ENCODE peak calls at places on chromosomes 2 and 18, in ten cellular contexts. R, P, K, C, G, T, B, X, L and H are unnamed samples.

GRCh38 chr2:178101321-178102079 is 10.7 kb upstream of the RBM45 start:
- DNase-seq in R (peak; percentile 19), P (no peak), K (no peak), C (no peak), G (no peak), T (no peak), B (no peak), X (no peak), L (no peak), H (peak; percentile 66)

GRCh38 chr2:100104718-100105677 is 37.4 kb downstream of the AFF3 start:
- DNase-seq in R (no peak), P (peak; percentile 49), K (no peak), C (peak; percentile 16), G (peak; percentile 7), T (no peak), B (no peak), X (peak; percentile 70), L (peak; percentile 51), H (no peak)

GRCh38 chr2:88753833-88754584 is 62.5 kb downstream of the RPIA start:
- DNase-seq in R (peak; percentile 10), P (no peak), K (no peak), C (no peak), G (no peak), T (no peak), B (peak; percentile 14), X (no peak), L (no peak), H (no peak)

GRCh38 chr2:183063083-183063482 is 15.5 kb upstream of the DUSP19 start:
- DNase-seq in R (peak; percentile 69), P (no peak), K (no peak), C (no peak), G (no peak), T (no peak), B (peak; percentile 42), X (no peak), L (no peak), H (peak; percentile 38)

GRCh38 chr2:205688417-205689200 is 6.3 kb downstream of the NRP2 start:
- DNase-seq in R (no peak), P (peak; percentile 57), K (no peak), C (no peak), G (no peak), T (no peak), B (no peak), X (no peak), L (no peak), H (peak; percentile 62)

GRCh38 chr2:98606431-98606830 is 1.9 kb downstream of the COA5 start:
- DNase-seq in R (no peak), P (no peak), K (no peak), C (no peak), G (no peak), T (no peak), B (no peak), X (no peak), L (no peak), H (no peak)

GRCh38 chr2:233658610-233659009 is 13.1 kb upstream of the UGT1A9 start:
- DNase-seq in R (no peak), P (no peak), K (no peak), C (no peak), G (no peak), T (no peak), B (no peak), X (no peak), L (no peak), H (no peak)

GRCh38 chr2:197191177-197191947 is 119.2 kb downstream of the ANKRD44 start:
- DNase-seq in R (peak; percentile 41), P (peak; percentile 46), K (no peak), C (peak; percentile 27), G (no peak), T (no peak), B (peak; percentile 81), X (peak; percentile 29), L (no peak), H (peak; percentile 48)

GRCh38 chr18:11260963-11261441 is 111.6 kb upstream of the PIEZO2 start:
- DNase-seq in R (no peak), P (peak; percentile 77), K (no peak), C (no peak), G (no peak), T (no peak), B (no peak), X (no peak), L (no peak), H (peak; percentile 27)

GRCh38 chr18:8895987-8896619 is 190.7 kb downstream of the MTCL1 start:
- DNase-seq in R (peak; percentile 83), P (peak; percentile 28), K (no peak), C (no peak), G (no peak), T (no peak), B (no peak), X (no peak), L (peak; percentile 86), H (peak; percentile 8)

GRCh38 chr2:70443726-70444125 is 109.9 kb downstream of the TGFA start:
- DNase-seq in R (no peak), P (no peak), K (no peak), C (no peak), G (no peak), T (no peak), B (no peak), X (no peak), L (no peak), H (no peak)

GRCh38 chr18:3104190-3105054 is 91.5 kb upstream of the LPIN2 start:
- DNase-seq in R (peak; percentile 56), P (peak; percentile 62), K (no peak), C (no peak), G (no peak), T (no peak), B (no peak), X (no peak), L (no peak), H (no peak)

GRCh38 chr2:43224571-43225092 is 1.8 kb downstream of the ZFP36L2 start:
- DNase-seq in R (no peak), P (no peak), K (no peak), C (peak; percentile 28), G (no peak), T (no peak), B (peak; percentile 68), X (peak; percentile 54), L (peak; percentile 72), H (no peak)

GRCh38 chr2:164826293-164827243 is 15.1 kb downstream of the COBLL1 start:
- DNase-seq in R (peak; percentile 53), P (peak; percentile 12), K (no peak), C (no peak), G (no peak), T (no peak), B (peak; percentile 72), X (no peak), L (peak; percentile 82), H (peak; percentile 36)

GRCh38 chr18:74951165-74951760 is 257.7 kb downstream of the PTGR3 start:
- DNase-seq in R (peak; percentile 93), P (no peak), K (no peak), C (no peak), G (no peak), T (no peak), B (no peak), X (no peak), L (peak; percentile 75), H (no peak)

GRCh38 chr2:105868060-105868459 is 123.3 kb downstream of the NCK2 start:
- DNase-seq in R (no peak), P (no peak), K (no peak), C (no peak), G (no peak), T (no peak), B (no peak), X (no peak), L (no peak), H (no peak)

GRCh38 chr2:224248944-224249371 is 152.9 kb downstream of the FAM124B start:
- DNase-seq in R (peak; percentile 50), P (no peak), K (no peak), C (no peak), G (no peak), T (no peak), B (no peak), X (no peak), L (no peak), H (peak; percentile 62)

GRCh38 chr2:239880396-239880795 is 144.7 kb downstream of the NDUFA10 start:
- DNase-seq in R (no peak), P (no peak), K (no peak), C (no peak), G (no peak), T (no peak), B (no peak), X (no peak), L (no peak), H (no peak)

GRCh38 chr18:12946549-12947354 is 1.1 kb upstream of the SEH1L start:
- DNase-seq in R (peak; percentile 85), P (peak; percentile 77), K (no peak), C (peak; percentile 36), G (peak; percentile 4), T (peak; percentile 22), B (peak; percentile 86), X (peak; percentile 68), L (peak; percentile 60), H (peak; percentile 10)

GRCh38 chr2:204900487-204900886 is 355.2 kb downstream of the PARD3B start:
- DNase-seq in R (no peak), P (no peak), K (no peak), C (no peak), G (no peak), T (no peak), B (no peak), X (no peak), L (no peak), H (no peak)

GRCh38 chr18:6868033-6868432 is 138.5 kb downstream of the ARHGAP28 start:
- DNase-seq in R (no peak), P (no peak), K (no peak), C (no peak), G (no peak), T (no peak), B (no peak), X (no peak), L (no peak), H (no peak)

GRCh38 chr2:127326289-127326945 is 32.5 kb upstream of the ERCC3 start:
- DNase-seq in R (peak; percentile 6), P (no peak), K (no peak), C (no peak), G (no peak), T (no peak), B (no peak), X (no peak), L (no peak), H (no peak)

GRCh38 chr2:225091336-225091735 is 49.1 kb upstream of the DOCK10 start:
- DNase-seq in R (peak; percentile 96), P (no peak), K (no peak), C (no peak), G (no peak), T (no peak), B (no peak), X (no peak), L (peak; percentile 28), H (no peak)

GRCh38 chr2:185618630-185619029 is 120.0 kb upstream of the FSIP2 start:
- DNase-seq in R (peak; percentile 43), P (no peak), K (no peak), C (no peak), G (no peak), T (no peak), B (peak; percentile 34), X (no peak), L (no peak), H (no peak)

GRCh38 chr18:33440011-33440383 is 524 bp downstream of the CCDC178 start:
- DNase-seq in R (peak; percentile 1), P (peak; percentile 68), K (no peak), C (peak; percentile 18), G (no peak), T (peak; percentile 37), B (no peak), X (peak; percentile 77), L (peak; percentile 24), H (no peak)

GRCh38 chr2:160492401-160493226 is 993 bp downstream of the RBMS1 start:
- DNase-seq in R (peak; percentile 79), P (peak; percentile 65), K (no peak), C (peak; percentile 16), G (peak; percentile 35), T (no peak), B (no peak), X (peak; percentile 68), L (peak; percentile 80), H (peak; percentile 32)

GRCh38 chr2:238938460-238939055 is 90.7 kb downstream of the TWIST2 start:
- DNase-seq in R (peak; percentile 82), P (no peak), K (no peak), C (no peak), G (no peak), T (no peak), B (no peak), X (no peak), L (peak; percentile 94), H (no peak)